ENCODE peak calls at places on chromosomes 4 and X, in five cellular contexts. E, S, H, O and W are unnamed samples.

GRCh38 chrX:63441717-63442116 is 90.6 kb upstream of the SPIN4 start:
- DNase-seq in E (no peak), S (no peak), H (no peak), O (no peak), W (no peak)

GRCh38 chr4:40475609-40476008 is 140.5 kb downstream of the CHRNA9 start:
- DNase-seq in O (peak), S (no peak), E (no peak), H (no peak), W (no peak)

GRCh38 chr4:1249148-1249730 is 309 bp upstream of the CTBP1 start:
- DNase-seq in O (peak), E (peak), H (peak), S (peak), W (peak)

GRCh38 chr4:30537462-30537861 is 182.7 kb upstream of the PCDH7 start:
- DNase-seq in E (peak), S (no peak), O (no peak), H (peak), W (no peak)

GRCh38 chr4:144450526-144450925 is 195.4 kb upstream of the HHIP start:
- DNase-seq in E (no peak), H (no peak), O (no peak), S (no peak), W (no peak)

GRCh38 chrX:132837971-132838370 is 120.5 kb downstream of the HS6ST2 start:
- DNase-seq in O (no peak), H (no peak), E (no peak), S (no peak), W (no peak)

GRCh38 chr4:138953962-138954371 is 61.6 kb upstream of the NOCT start:
- DNase-seq in E (peak), O (no peak), H (peak), S (no peak), W (peak)

GRCh38 chrX:23008431-23009099 is 8.8 kb downstream of the DDX53 start:
- DNase-seq in S (no peak), O (peak), E (peak), H (peak), W (no peak)

GRCh38 chr4:129138762-129139496 is 43.0 kb downstream of the C4orf33 start:
- DNase-seq in H (no peak), O (peak), E (no peak), S (no peak), W (no peak)

GRCh38 chr4:2962099-2962455 is 1.1 kb downstream of the NOP14 start:
- DNase-seq in S (no peak), H (no peak), E (no peak), O (no peak), W (no peak)

GRCh38 chrX:10630320-10630719 is 9.9 kb upstream of the MID1 start:
- DNase-seq in O (no peak), E (no peak), H (no peak), S (no peak), W (no peak)

GRCh38 chr4:87260477-87260876 is 40.1 kb upstream of the KLHL8 start:
- DNase-seq in E (no peak), S (no peak), H (no peak), O (no peak), W (no peak)

GRCh38 chrX:23953908-23954269 is 46.1 kb downstream of the CXorf58 start:
- DNase-seq in S (no peak), O (no peak), E (no peak), H (no peak), W (no peak)